ENCODE peak calls at places on chromosomes 6 and 20, in eight cellular contexts. X is T-helper 1 cell; D is NCI-H748 treated with DMSO at 0.1 percent for 48 hours; C is aorta; W is endothelial cell; L is stimulated activated CD4-positive, alpha-beta T cell treated with anti-CD3 and anti-CD28 coated beads, Interleukin-12 subunit alpha, Interleukin-12 subunit beta, amount 100 ng/mL, for 4 hours; O is transverse colon; R is AG09309. Q is an unnamed sample.

GRCh38 chr6:10170816-10171215 is 244.1 kb downstream of the TFAP2A start:
- DNase-seq in O (no peak), W (no peak), X (no peak), C (no peak), D (no peak), R (no peak), L (no peak), Q (no peak)

GRCh38 chr6:108764580-108764950 is 83.7 kb upstream of the ARMC2 start:
- DNase-seq in D (no peak), W (no peak), R (no peak), X (no peak), O (no peak), C (no peak), L (no peak), Q (no peak)

GRCh38 chr6:27890351-27891299 is 21.6 kb downstream of the OR2B2 start:
- DNase-seq in O (peak), C (peak), X (peak), D (peak), R (peak), W (peak), L (peak), Q (peak)

GRCh38 chr6:50714487-50715379 is 1.4 kb downstream of the TFAP2D start:
- DNase-seq in X (no peak), D (no peak), O (no peak), R (no peak), L (no peak), C (no peak), W (peak), Q (no peak)

GRCh38 chr20:21526776-21527175 is 12.9 kb upstream of the NKX2-2 start:
- DNase-seq in R (no peak), L (no peak), D (no peak), O (no peak), X (no peak), W (no peak), C (no peak), Q (no peak)

GRCh38 chr20:51995551-51995951 is 193.2 kb upstream of the SALL4 start:
- DNase-seq in O (no peak), L (no peak), D (no peak), R (peak), W (no peak), X (no peak), C (no peak), Q (no peak)

GRCh38 chr6:38269773-38270172 is 370.0 kb downstream of the BTBD9 start:
- DNase-seq in W (no peak), L (no peak), D (no peak), X (no peak), O (no peak), C (no peak), R (no peak), Q (no peak)

GRCh38 chr20:53629436-53629835 is 35.8 kb upstream of the ZNF217 start:
- DNase-seq in W (no peak), L (no peak), C (no peak), D (no peak), R (no peak), X (no peak), O (no peak), Q (no peak)

GRCh38 chr6:10315631-10316145 is 99.2 kb downstream of the TFAP2A start:
- DNase-seq in X (no peak), W (no peak), C (no peak), O (no peak), D (no peak), R (no peak), L (no peak), Q (no peak)

GRCh38 chr6:166464068-166464410 is 81.3 kb upstream of the MPC1 start:
- DNase-seq in L (no peak), X (no peak), R (no peak), W (no peak), O (no peak), D (no peak), C (no peak), Q (no peak)

GRCh38 chr20:6702144-6702543 is 65.3 kb upstream of the BMP2 start:
- DNase-seq in C (no peak), O (no peak), X (no peak), D (no peak), R (no peak), W (no peak), L (no peak), Q (no peak)

GRCh38 chr6:110307368-110307767 is 50.8 kb downstream of the METTL24 start:
- DNase-seq in R (no peak), W (no peak), X (no peak), L (no peak), D (no peak), O (no peak), C (no peak), Q (no peak)

GRCh38 chr6:168016756-168017525 is 19.5 kb downstream of the KIF25 start:
- DNase-seq in W (no peak), D (no peak), O (no peak), X (no peak), R (no peak), C (no peak), L (no peak), Q (no peak)

GRCh38 chr6:71209626-71210025 is 79.0 kb upstream of the OGFRL1 start:
- DNase-seq in L (no peak), W (no peak), X (no peak), R (no peak), O (no peak), D (no peak), C (no peak), Q (no peak)

GRCh38 chr20:25389381-25389857 is 1.2 kb downstream of the ABHD12 start:
- DNase-seq in W (no peak), R (no peak), L (no peak), C (no peak), O (no peak), X (no peak), D (peak), Q (no peak)

GRCh38 chr6:116536216-116536621 is 9.3 kb downstream of the TRAPPC3L start:
- DNase-seq in L (no peak), R (peak), O (no peak), X (no peak), C (no peak), W (peak), D (peak), Q (peak)

Q was measured in effector memory CD8-positive, alpha-beta T cell.